ENCODE peak calls at places on chromosomes 6 and 20, in nine cellular contexts. One of them, this sample, is unnamed.

GRCh38 chr6:68826501-68826900 is 191.4 kb downstream of the ADGRB3 start:
- DNase-seq in breast epithelium: no peak
- DNase-seq in DMS153: no peak
- DNase-seq in body of pancreas: no peak
- DNase-seq in effector CD4-positive, alpha-beta T cell: no peak
- DNase-seq in adipocyte: no peak
- DNase-seq in activated CD4-positive, alpha-beta T cell treated with anti-CD3 and anti-CD28 coated beads, Interleukin-2, amount 50 U/mL, for 48 hours: no peak
- DNase-seq in activated naive CD8-positive, alpha-beta T cell treated with anti-CD3 and anti-CD28 coated beads, Interleukin-2, amount 50 U/mL, for 24 hours: no peak
- DNase-seq in fibroblast of pulmonary artery: no peak
- DNase-seq in this sample: no peak

GRCh38 chr20:46832555-46832954 is 62.1 kb upstream of the EYA2 start:
- DNase-seq in effector CD4-positive, alpha-beta T cell: no peak
- DNase-seq in DMS153: no peak
- DNase-seq in adipocyte: no peak
- DNase-seq in activated naive CD8-positive, alpha-beta T cell treated with anti-CD3 and anti-CD28 coated beads, Interleukin-2, amount 50 U/mL, for 24 hours: no peak
- DNase-seq in body of pancreas: no peak
- DNase-seq in breast epithelium: no peak
- DNase-seq in fibroblast of pulmonary artery: no peak
- DNase-seq in activated CD4-positive, alpha-beta T cell treated with anti-CD3 and anti-CD28 coated beads, Interleukin-2, amount 50 U/mL, for 48 hours: no peak
- DNase-seq in this sample: no peak

GRCh38 chr6:28816909-28817807 is 106.6 kb downstream of the TRIM27 start:
- DNase-seq in effector CD4-positive, alpha-beta T cell: no peak
- DNase-seq in DMS153: peak
- DNase-seq in body of pancreas: no peak
- DNase-seq in activated CD4-positive, alpha-beta T cell treated with anti-CD3 and anti-CD28 coated beads, Interleukin-2, amount 50 U/mL, for 48 hours: peak
- DNase-seq in fibroblast of pulmonary artery: peak
- DNase-seq in adipocyte: peak
- DNase-seq in activated naive CD8-positive, alpha-beta T cell treated with anti-CD3 and anti-CD28 coated beads, Interleukin-2, amount 50 U/mL, for 24 hours: peak
- DNase-seq in breast epithelium: no peak
- DNase-seq in this sample: peak

GRCh38 chr6:13479971-13480434 is 7.4 kb downstream of the GFOD1 start:
- DNase-seq in effector CD4-positive, alpha-beta T cell: no peak
- DNase-seq in adipocyte: no peak
- DNase-seq in DMS153: no peak
- DNase-seq in breast epithelium: no peak
- DNase-seq in fibroblast of pulmonary artery: no peak
- DNase-seq in activated naive CD8-positive, alpha-beta T cell treated with anti-CD3 and anti-CD28 coated beads, Interleukin-2, amount 50 U/mL, for 24 hours: no peak
- DNase-seq in body of pancreas: no peak
- DNase-seq in activated CD4-positive, alpha-beta T cell treated with anti-CD3 and anti-CD28 coated beads, Interleukin-2, amount 50 U/mL, for 48 hours: no peak
- DNase-seq in this sample: no peak

GRCh38 chr6:34600796-34601195 is 44.7 kb upstream of the SPDEF start:
- DNase-seq in breast epithelium: no peak
- DNase-seq in effector CD4-positive, alpha-beta T cell: no peak
- DNase-seq in body of pancreas: no peak
- DNase-seq in fibroblast of pulmonary artery: no peak
- DNase-seq in activated naive CD8-positive, alpha-beta T cell treated with anti-CD3 and anti-CD28 coated beads, Interleukin-2, amount 50 U/mL, for 24 hours: no peak
- DNase-seq in DMS153: no peak
- DNase-seq in activated CD4-positive, alpha-beta T cell treated with anti-CD3 and anti-CD28 coated beads, Interleukin-2, amount 50 U/mL, for 48 hours: no peak
- DNase-seq in adipocyte: no peak
- DNase-seq in this sample: no peak

GRCh38 chr20:16434087-16434664 is 139.1 kb downstream of the KIF16B start:
- DNase-seq in activated CD4-positive, alpha-beta T cell treated with anti-CD3 and anti-CD28 coated beads, Interleukin-2, amount 50 U/mL, for 48 hours: peak
- DNase-seq in activated naive CD8-positive, alpha-beta T cell treated with anti-CD3 and anti-CD28 coated beads, Interleukin-2, amount 50 U/mL, for 24 hours: peak
- DNase-seq in breast epithelium: peak
- DNase-seq in adipocyte: peak
- DNase-seq in body of pancreas: peak
- DNase-seq in effector CD4-positive, alpha-beta T cell: peak
- DNase-seq in DMS153: no peak
- DNase-seq in fibroblast of pulmonary artery: peak
- DNase-seq in this sample: peak

GRCh38 chr6:98581725-98582124 is 252.6 kb upstream of the POU3F2 start:
- DNase-seq in DMS153: no peak
- DNase-seq in activated naive CD8-positive, alpha-beta T cell treated with anti-CD3 and anti-CD28 coated beads, Interleukin-2, amount 50 U/mL, for 24 hours: no peak
- DNase-seq in effector CD4-positive, alpha-beta T cell: no peak
- DNase-seq in body of pancreas: no peak
- DNase-seq in breast epithelium: no peak
- DNase-seq in fibroblast of pulmonary artery: no peak
- DNase-seq in activated CD4-positive, alpha-beta T cell treated with anti-CD3 and anti-CD28 coated beads, Interleukin-2, amount 50 U/mL, for 48 hours: no peak
- DNase-seq in adipocyte: no peak
- DNase-seq in this sample: no peak

GRCh38 chr20:58131111-58131510 is 97.3 kb downstream of the ANKRD60 start:
- DNase-seq in DMS153: peak
- DNase-seq in fibroblast of pulmonary artery: no peak
- DNase-seq in activated naive CD8-positive, alpha-beta T cell treated with anti-CD3 and anti-CD28 coated beads, Interleukin-2, amount 50 U/mL, for 24 hours: no peak
- DNase-seq in adipocyte: peak
- DNase-seq in breast epithelium: no peak
- DNase-seq in body of pancreas: no peak
- DNase-seq in activated CD4-positive, alpha-beta T cell treated with anti-CD3 and anti-CD28 coated beads, Interleukin-2, amount 50 U/mL, for 48 hours: no peak
- DNase-seq in effector CD4-positive, alpha-beta T cell: no peak
- DNase-seq in this sample: peak

GRCh38 chr6:170177383-170178265 is 113.3 kb downstream of the DLL1 start:
- DNase-seq in breast epithelium: peak
- DNase-seq in effector CD4-positive, alpha-beta T cell: no peak
- DNase-seq in DMS153: no peak
- DNase-seq in fibroblast of pulmonary artery: no peak
- DNase-seq in activated CD4-positive, alpha-beta T cell treated with anti-CD3 and anti-CD28 coated beads, Interleukin-2, amount 50 U/mL, for 48 hours: no peak
- DNase-seq in activated naive CD8-positive, alpha-beta T cell treated with anti-CD3 and anti-CD28 coated beads, Interleukin-2, amount 50 U/mL, for 24 hours: no peak
- DNase-seq in body of pancreas: peak
- DNase-seq in adipocyte: no peak
- DNase-seq in this sample: no peak

GRCh38 chr20:8853805-8854338 is 215.0 kb upstream of the PLCB4 start:
- DNase-seq in effector CD4-positive, alpha-beta T cell: no peak
- DNase-seq in breast epithelium: no peak
- DNase-seq in activated CD4-positive, alpha-beta T cell treated with anti-CD3 and anti-CD28 coated beads, Interleukin-2, amount 50 U/mL, for 48 hours: no peak
- DNase-seq in fibroblast of pulmonary artery: peak
- DNase-seq in activated naive CD8-positive, alpha-beta T cell treated with anti-CD3 and anti-CD28 coated beads, Interleukin-2, amount 50 U/mL, for 24 hours: no peak
- DNase-seq in adipocyte: peak
- DNase-seq in DMS153: peak
- DNase-seq in body of pancreas: no peak
- DNase-seq in this sample: peak

GRCh38 chr6:85449388-85449817 is 480 bp upstream of the NT5E start:
- DNase-seq in fibroblast of pulmonary artery: peak
- DNase-seq in activated naive CD8-positive, alpha-beta T cell treated with anti-CD3 and anti-CD28 coated beads, Interleukin-2, amount 50 U/mL, for 24 hours: peak
- DNase-seq in DMS153: no peak
- DNase-seq in activated CD4-positive, alpha-beta T cell treated with anti-CD3 and anti-CD28 coated beads, Interleukin-2, amount 50 U/mL, for 48 hours: peak
- DNase-seq in adipocyte: peak
- DNase-seq in effector CD4-positive, alpha-beta T cell: no peak
- DNase-seq in body of pancreas: no peak
- DNase-seq in breast epithelium: no peak
- DNase-seq in this sample: no peak

GRCh38 chr20:33298391-33298790 is 15.4 kb downstream of the BPIFB1 start:
- DNase-seq in activated CD4-positive, alpha-beta T cell treated with anti-CD3 and anti-CD28 coated beads, Interleukin-2, amount 50 U/mL, for 48 hours: no peak
- DNase-seq in activated naive CD8-positive, alpha-beta T cell treated with anti-CD3 and anti-CD28 coated beads, Interleukin-2, amount 50 U/mL, for 24 hours: no peak
- DNase-seq in DMS153: no peak
- DNase-seq in body of pancreas: no peak
- DNase-seq in fibroblast of pulmonary artery: no peak
- DNase-seq in adipocyte: no peak
- DNase-seq in breast epithelium: no peak
- DNase-seq in effector CD4-positive, alpha-beta T cell: no peak
- DNase-seq in this sample: no peak

GRCh38 chr20:46206025-46206424 is 87.9 kb downstream of the CD40 start:
- DNase-seq in activated CD4-positive, alpha-beta T cell treated with anti-CD3 and anti-CD28 coated beads, Interleukin-2, amount 50 U/mL, for 48 hours: peak
- DNase-seq in body of pancreas: no peak
- DNase-seq in adipocyte: peak
- DNase-seq in DMS153: no peak
- DNase-seq in effector CD4-positive, alpha-beta T cell: no peak
- DNase-seq in activated naive CD8-positive, alpha-beta T cell treated with anti-CD3 and anti-CD28 coated beads, Interleukin-2, amount 50 U/mL, for 24 hours: peak
- DNase-seq in breast epithelium: no peak
- DNase-seq in fibroblast of pulmonary artery: peak
- DNase-seq in this sample: peak

GRCh38 chr20:47348539-47349142 is 7.9 kb downstream of the ZMYND8 start:
- DNase-seq in activated CD4-positive, alpha-beta T cell treated with anti-CD3 and anti-CD28 coated beads, Interleukin-2, amount 50 U/mL, for 48 hours: no peak
- DNase-seq in body of pancreas: no peak
- DNase-seq in activated naive CD8-positive, alpha-beta T cell treated with anti-CD3 and anti-CD28 coated beads, Interleukin-2, amount 50 U/mL, for 24 hours: no peak
- DNase-seq in fibroblast of pulmonary artery: peak
- DNase-seq in breast epithelium: no peak
- DNase-seq in DMS153: no peak
- DNase-seq in adipocyte: peak
- DNase-seq in effector CD4-positive, alpha-beta T cell: no peak
- DNase-seq in this sample: no peak

GRCh38 chr6:131062245-131063027 is 609 bp downstream of the EPB41L2 start:
- DNase-seq in adipocyte: peak
- DNase-seq in breast epithelium: no peak
- DNase-seq in activated naive CD8-positive, alpha-beta T cell treated with anti-CD3 and anti-CD28 coated beads, Interleukin-2, amount 50 U/mL, for 24 hours: peak
- DNase-seq in DMS153: no peak
- DNase-seq in fibroblast of pulmonary artery: no peak
- DNase-seq in effector CD4-positive, alpha-beta T cell: no peak
- DNase-seq in activated CD4-positive, alpha-beta T cell treated with anti-CD3 and anti-CD28 coated beads, Interleukin-2, amount 50 U/mL, for 48 hours: peak
- DNase-seq in body of pancreas: peak
- DNase-seq in this sample: peak

GRCh38 chr6:10528170-10528981 is 7.2 kb downstream of the GCNT2 start:
- DNase-seq in activated CD4-positive, alpha-beta T cell treated with anti-CD3 and anti-CD28 coated beads, Interleukin-2, amount 50 U/mL, for 48 hours: peak
- DNase-seq in activated naive CD8-positive, alpha-beta T cell treated with anti-CD3 and anti-CD28 coated beads, Interleukin-2, amount 50 U/mL, for 24 hours: no peak
- DNase-seq in body of pancreas: peak
- DNase-seq in fibroblast of pulmonary artery: no peak
- DNase-seq in breast epithelium: no peak
- DNase-seq in adipocyte: peak
- DNase-seq in DMS153: peak
- DNase-seq in effector CD4-positive, alpha-beta T cell: no peak
- DNase-seq in this sample: no peak

GRCh38 chr6:138605958-138606357 is 106.7 kb upstream of the NHSL1 start:
- DNase-seq in activated naive CD8-positive, alpha-beta T cell treated with anti-CD3 and anti-CD28 coated beads, Interleukin-2, amount 50 U/mL, for 24 hours: no peak
- DNase-seq in activated CD4-positive, alpha-beta T cell treated with anti-CD3 and anti-CD28 coated beads, Interleukin-2, amount 50 U/mL, for 48 hours: no peak
- DNase-seq in fibroblast of pulmonary artery: no peak
- DNase-seq in breast epithelium: no peak
- DNase-seq in adipocyte: no peak
- DNase-seq in DMS153: no peak
- DNase-seq in body of pancreas: no peak
- DNase-seq in effector CD4-positive, alpha-beta T cell: no peak
- DNase-seq in this sample: no peak

GRCh38 chr6:41464481-41464880 is 81.7 kb upstream of the FOXP4 start:
- DNase-seq in adipocyte: no peak
- DNase-seq in breast epithelium: no peak
- DNase-seq in effector CD4-positive, alpha-beta T cell: no peak
- DNase-seq in body of pancreas: no peak
- DNase-seq in fibroblast of pulmonary artery: peak
- DNase-seq in activated CD4-positive, alpha-beta T cell treated with anti-CD3 and anti-CD28 coated beads, Interleukin-2, amount 50 U/mL, for 48 hours: no peak
- DNase-seq in DMS153: no peak
- DNase-seq in activated naive CD8-positive, alpha-beta T cell treated with anti-CD3 and anti-CD28 coated beads, Interleukin-2, amount 50 U/mL, for 24 hours: no peak
- DNase-seq in this sample: no peak

GRCh38 chr6:34324738-34325444 is 67.6 kb downstream of the NUDT3 start:
- DNase-seq in DMS153: no peak
- DNase-seq in effector CD4-positive, alpha-beta T cell: no peak
- DNase-seq in adipocyte: peak
- DNase-seq in activated naive CD8-positive, alpha-beta T cell treated with anti-CD3 and anti-CD28 coated beads, Interleukin-2, amount 50 U/mL, for 24 hours: no peak
- DNase-seq in breast epithelium: no peak
- DNase-seq in activated CD4-positive, alpha-beta T cell treated with anti-CD3 and anti-CD28 coated beads, Interleukin-2, amount 50 U/mL, for 48 hours: no peak
- DNase-seq in body of pancreas: no peak
- DNase-seq in fibroblast of pulmonary artery: peak
- DNase-seq in this sample: peak

GRCh38 chr20:60048634-60049578 is 90.7 kb downstream of the CDH26 start:
- DNase-seq in activated naive CD8-positive, alpha-beta T cell treated with anti-CD3 and anti-CD28 coated beads, Interleukin-2, amount 50 U/mL, for 24 hours: no peak
- DNase-seq in breast epithelium: no peak
- DNase-seq in effector CD4-positive, alpha-beta T cell: no peak
- DNase-seq in fibroblast of pulmonary artery: no peak
- DNase-seq in body of pancreas: no peak
- DNase-seq in adipocyte: no peak
- DNase-seq in DMS153: no peak
- DNase-seq in activated CD4-positive, alpha-beta T cell treated with anti-CD3 and anti-CD28 coated beads, Interleukin-2, amount 50 U/mL, for 48 hours: no peak
- DNase-seq in this sample: no peak

GRCh38 chr6:170403451-170403850 is 96.9 kb downstream of the FAM120B start:
- DNase-seq in DMS153: no peak
- DNase-seq in fibroblast of pulmonary artery: peak
- DNase-seq in activated naive CD8-positive, alpha-beta T cell treated with anti-CD3 and anti-CD28 coated beads, Interleukin-2, amount 50 U/mL, for 24 hours: no peak
- DNase-seq in body of pancreas: no peak
- DNase-seq in effector CD4-positive, alpha-beta T cell: no peak
- DNase-seq in breast epithelium: no peak
- DNase-seq in activated CD4-positive, alpha-beta T cell treated with anti-CD3 and anti-CD28 coated beads, Interleukin-2, amount 50 U/mL, for 48 hours: no peak
- DNase-seq in adipocyte: no peak
- DNase-seq in this sample: no peak

GRCh38 chr6:75301088-75301487 is 16.5 kb upstream of the TMEM30A start:
- DNase-seq in DMS153: no peak
- DNase-seq in activated naive CD8-positive, alpha-beta T cell treated with anti-CD3 and anti-CD28 coated beads, Interleukin-2, amount 50 U/mL, for 24 hours: no peak
- DNase-seq in activated CD4-positive, alpha-beta T cell treated with anti-CD3 and anti-CD28 coated beads, Interleukin-2, amount 50 U/mL, for 48 hours: no peak
- DNase-seq in breast epithelium: no peak
- DNase-seq in adipocyte: no peak
- DNase-seq in fibroblast of pulmonary artery: no peak
- DNase-seq in effector CD4-positive, alpha-beta T cell: no peak
- DNase-seq in body of pancreas: no peak
- DNase-seq in this sample: no peak

GRCh38 chr6:35049885-35050284 is 91.3 kb downstream of the TCP11 start:
- DNase-seq in body of pancreas: no peak
- DNase-seq in DMS153: peak
- DNase-seq in activated CD4-positive, alpha-beta T cell treated with anti-CD3 and anti-CD28 coated beads, Interleukin-2, amount 50 U/mL, for 48 hours: no peak
- DNase-seq in adipocyte: peak
- DNase-seq in fibroblast of pulmonary artery: peak
- DNase-seq in effector CD4-positive, alpha-beta T cell: no peak
- DNase-seq in activated naive CD8-positive, alpha-beta T cell treated with anti-CD3 and anti-CD28 coated beads, Interleukin-2, amount 50 U/mL, for 24 hours: no peak
- DNase-seq in breast epithelium: no peak
- DNase-seq in this sample: no peak

GRCh38 chr20:42272516-42272915 is 654.3 kb upstream of the CHD6 start:
- DNase-seq in fibroblast of pulmonary artery: no peak
- DNase-seq in effector CD4-positive, alpha-beta T cell: no peak
- DNase-seq in body of pancreas: no peak
- DNase-seq in adipocyte: no peak
- DNase-seq in breast epithelium: no peak
- DNase-seq in activated naive CD8-positive, alpha-beta T cell treated with anti-CD3 and anti-CD28 coated beads, Interleukin-2, amount 50 U/mL, for 24 hours: no peak
- DNase-seq in activated CD4-positive, alpha-beta T cell treated with anti-CD3 and anti-CD28 coated beads, Interleukin-2, amount 50 U/mL, for 48 hours: no peak
- DNase-seq in DMS153: no peak
- DNase-seq in this sample: no peak

GRCh38 chr6:2915150-2915549 is 12.0 kb upstream of the SERPINB9 start:
- DNase-seq in fibroblast of pulmonary artery: no peak
- DNase-seq in body of pancreas: no peak
- DNase-seq in adipocyte: no peak
- DNase-seq in DMS153: no peak
- DNase-seq in effector CD4-positive, alpha-beta T cell: no peak
- DNase-seq in activated naive CD8-positive, alpha-beta T cell treated with anti-CD3 and anti-CD28 coated beads, Interleukin-2, amount 50 U/mL, for 24 hours: no peak
- DNase-seq in activated CD4-positive, alpha-beta T cell treated with anti-CD3 and anti-CD28 coated beads, Interleukin-2, amount 50 U/mL, for 48 hours: no peak
- DNase-seq in breast epithelium: no peak
- DNase-seq in this sample: no peak